ENCODE peak calls at places on chromosomes 13 and 19, in eight cellular contexts. C is ascending aorta; N is type B pancreatic cell; K is activated CD8-positive, alpha-beta T cell treated with anti-CD3 and anti-CD28 coated beads for 36 hours; D is GM12865; H is right lobe of liver; A is glutamatergic neuron; V is progenitor cell of endocrine pancreas. Z is an unnamed sample.

GRCh38 chr19:19594371-19594770 is 24.1 kb downstream of the PBX4 start:
- DNase-seq in N (no peak), C (no peak), D (peak; percentile 27), V (no peak), A (no peak), H (no peak), K (peak; percentile 48), Z (no peak)

GRCh38 chr13:95201814-95202521 is 99.3 kb downstream of the ABCC4 start:
- DNase-seq in N (no peak), V (no peak), A (no peak), C (no peak), D (no peak), K (no peak), H (no peak), Z (no peak)

GRCh38 chr19:18529782-18530181 is 7.9 kb upstream of the ELL start:
- DNase-seq in N (no peak), D (no peak), V (no peak), A (peak; percentile 48), H (no peak), K (no peak), C (no peak), Z (no peak)

GRCh38 chr19:3479177-3479818 is 1.0 kb downstream of the SMIM24 start:
- DNase-seq in A (no peak), C (no peak), H (no peak), D (peak; percentile 64), V (no peak), K (peak; percentile 84), N (no peak), Z (no peak)

GRCh38 chr19:33048806-33049676 is 15.6 kb downstream of the RHPN2 start:
- DNase-seq in C (no peak), V (no peak), N (no peak), A (no peak), H (no peak), K (no peak), D (no peak), Z (no peak)

GRCh38 chr13:113001251-113002140 is 32.5 kb downstream of the MCF2L start:
- DNase-seq in D (no peak), A (peak; percentile 83), V (peak; percentile 38), C (no peak), H (no peak), K (no peak), N (peak; percentile 82), Z (peak; percentile 82)

GRCh38 chr19:48480151-48480475 is 10.9 kb downstream of the CYTH2 start:
- DNase-seq in H (no peak), D (no peak), N (no peak), V (no peak), K (peak; percentile 59), A (no peak), C (peak; percentile 84), Z (no peak)

GRCh38 chr13:75305057-75305456 is 176.9 kb downstream of the TBC1D4 start:
- DNase-seq in H (no peak), V (no peak), K (no peak), D (no peak), N (no peak), C (no peak), A (no peak), Z (no peak)

GRCh38 chr19:13588953-13589833 is 82.9 kb upstream of the CACNA1A start:
- DNase-seq in N (peak; percentile 89), A (peak; percentile 92), D (peak; percentile 73), C (peak; percentile 77), V (peak; percentile 88), K (peak; percentile 86), H (peak; percentile 74), Z (peak; percentile 58)

GRCh38 chr19:46812898-46813569 is 24.6 kb upstream of the SLC1A5 start:
- DNase-seq in N (no peak), D (no peak), V (no peak), H (no peak), A (no peak), C (peak; percentile 78), K (no peak), Z (peak; percentile 60)

GRCh38 chr19:16830679-16831078 is 1.5 kb downstream of the SIN3B start:
- DNase-seq in V (no peak), N (no peak), A (no peak), C (no peak), D (no peak), K (no peak), H (no peak), Z (no peak)

GRCh38 chr19:43754312-43754561 is 525 bp downstream of the SMG9 start:
- DNase-seq in N (no peak), C (no peak), H (no peak), D (no peak), A (no peak), K (peak; percentile 99), V (no peak), Z (no peak)

GRCh38 chr13:97781891-97782305 is 171.6 kb upstream of the IPO5 start:
- DNase-seq in C (peak; percentile 84), H (no peak), K (no peak), N (no peak), V (no peak), A (no peak), D (no peak), Z (no peak)

GRCh38 chr19:19154768-19155494 is 15.1 kb downstream of the MEF2B start:
- DNase-seq in A (no peak), C (no peak), N (no peak), V (no peak), H (no peak), D (no peak), K (no peak), Z (no peak)

GRCh38 chr19:42122691-42123607 is 9.3 kb downstream of the POU2F2 start:
- DNase-seq in K (peak; percentile 92), C (no peak), A (no peak), D (peak; percentile 81), H (no peak), N (no peak), V (no peak), Z (no peak)
- TF ChIP-seq CTCF in K (no peak), C (no peak), A (no peak), D (peak; percentile 14), H (no peak), N (no peak), V (no peak), Z (no peak)

GRCh38 chr13:45817833-45818232 is 33.7 kb downstream of the SIAH3 start:
- DNase-seq in H (no peak), V (no peak), D (no peak), N (no peak), C (peak; percentile 22), K (no peak), A (no peak), Z (no peak)
- TF ChIP-seq CTCF in H (no peak), V (no peak), D (no peak), N (no peak), C (no peak), K (no peak), A (no peak), Z (no peak)

DNA sequence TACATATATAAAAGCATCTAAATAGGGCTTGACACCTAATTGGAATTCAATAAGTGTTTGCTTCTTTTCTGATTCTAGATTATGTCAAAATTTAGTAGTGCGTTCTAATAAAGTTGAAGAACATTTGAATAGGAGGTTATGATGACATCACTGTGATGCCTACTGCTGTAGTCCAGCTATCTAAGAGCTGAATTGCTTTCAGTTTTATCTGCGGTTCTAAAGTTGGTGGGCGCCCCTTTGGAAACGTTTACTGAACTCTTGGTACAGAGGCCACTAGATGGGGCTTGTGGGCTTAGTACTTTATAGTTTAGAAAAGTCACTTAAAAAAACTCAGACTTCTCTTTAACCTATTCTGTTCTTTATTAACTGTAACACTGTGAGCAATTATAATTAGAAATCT is 776.9 kb downstream of the GPC5 start:
- DNase-seq in D (peak; percentile 21), H (no peak), C (no peak), V (no peak), K (peak; percentile 38), N (no peak), A (peak; percentile 27), Z (peak; percentile 4)
- TF ChIP-seq CTCF in D (no peak), H (peak; percentile 38), C (no peak), V (peak; percentile 68), K (no peak), N (peak; percentile 69), A (no peak), Z (no peak)

DNA sequence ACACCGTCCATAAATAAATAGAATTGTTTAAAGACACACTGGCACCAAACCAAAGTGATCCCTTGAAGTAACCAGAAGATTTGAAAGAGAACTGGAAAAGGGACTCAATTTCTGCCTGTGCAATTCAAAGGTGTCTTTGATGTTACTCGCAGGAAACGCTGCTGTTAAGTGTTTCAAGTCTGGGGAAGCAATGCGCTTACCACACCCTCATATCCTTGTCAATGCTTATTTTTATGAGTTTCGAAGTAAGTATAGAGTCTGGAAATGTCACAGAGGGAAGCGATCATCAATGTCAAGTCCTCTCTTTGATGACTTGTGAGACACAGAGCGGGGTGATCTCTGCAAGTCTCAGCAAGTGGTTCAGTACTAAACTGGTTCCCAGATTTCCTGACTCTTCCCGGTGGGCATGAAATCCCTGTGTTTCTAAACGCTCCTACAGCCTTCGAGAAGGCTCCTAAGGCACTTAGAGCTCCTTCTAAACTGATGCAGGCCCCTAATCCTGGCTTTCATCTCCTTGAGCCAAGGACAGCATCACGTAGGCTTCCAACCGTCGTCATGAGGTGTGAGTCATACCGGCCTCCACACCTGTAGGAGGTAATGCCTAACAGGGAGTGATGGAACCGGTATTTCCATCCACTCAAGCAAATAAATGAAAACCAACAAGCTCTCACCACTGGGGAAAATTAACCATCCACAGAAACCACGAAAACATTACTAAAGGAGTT is 22.8 kb downstream of the SYDE1 start:
- DNase-seq in D (no peak), N (no peak), K (peak; percentile 57), C (no peak), A (no peak), V (no peak), H (no peak), Z (no peak)
- TF ChIP-seq CTCF in D (no peak), N (no peak), K (no peak), C (no peak), A (no peak), V (no peak), H (no peak), Z (no peak)

GRCh38 chr13:71303144-71303543 is 563.9 kb downstream of the DACH1 start:
- DNase-seq in H (no peak), A (no peak), D (no peak), C (no peak), N (no peak), K (no peak), V (no peak), Z (no peak)
- TF ChIP-seq CTCF in H (no peak), A (no peak), D (no peak), C (no peak), N (peak; percentile 30), K (no peak), V (peak; percentile 26), Z (no peak)

DNA sequence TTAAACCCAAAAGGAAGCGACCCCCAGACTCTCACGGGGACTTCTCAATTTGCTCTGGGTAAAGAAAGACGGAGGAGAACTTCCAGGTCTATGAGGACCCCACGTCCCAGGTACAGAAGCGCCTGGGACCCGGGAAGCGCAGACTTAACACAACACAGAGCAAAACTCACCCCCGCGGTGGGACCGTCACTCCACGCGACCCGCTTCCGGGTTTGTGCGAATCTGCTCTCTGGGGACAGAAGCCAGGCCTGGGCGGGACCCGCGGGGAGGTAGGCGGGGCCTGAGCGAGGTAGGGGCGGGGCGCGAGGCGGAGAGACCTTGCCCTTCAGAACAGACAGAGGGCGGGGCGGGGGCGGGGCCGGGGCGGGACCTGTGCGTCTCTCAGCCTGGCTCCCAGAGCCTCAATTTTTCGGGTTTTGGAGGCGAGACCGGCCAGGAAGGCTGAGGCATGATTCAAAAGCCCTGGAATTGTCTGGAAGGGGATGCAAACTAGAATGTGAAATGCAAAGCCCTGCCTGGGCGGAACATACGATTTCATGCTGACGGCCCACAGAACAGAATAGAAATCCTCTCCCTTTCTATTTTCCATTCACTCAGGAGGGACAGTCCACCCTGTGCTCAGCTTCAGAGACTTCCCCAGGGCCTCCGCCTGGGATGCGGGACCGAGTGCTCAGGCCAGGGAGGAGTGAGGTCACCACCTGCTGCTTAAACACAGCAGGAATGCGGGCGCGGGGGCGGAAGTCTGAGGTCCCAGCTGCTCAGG is 19.3 kb upstream of the ZNF888 start:
- DNase-seq in H (peak; percentile 89), V (peak; percentile 93), C (peak; percentile 98), D (peak; percentile 94), N (peak; percentile 96), A (peak; percentile 92), K (peak; percentile 97), Z (peak; percentile 90)
- TF ChIP-seq CTCF in H (no peak), V (no peak), C (no peak), D (no peak), N (no peak), A (no peak), K (no peak), Z (no peak)